ENCODE peak calls at places on chromosomes 5 and 9, in eight cellular contexts. S is A172; I is lower leg skin; L is AG08396; E is glutamatergic neuron; M is stimulated activated CD8-positive, alpha-beta memory T cell treated with anti-CD3 and anti-CD28 coated beads, Interleukin-4, amount 100 ng/mL, for 1 hour; A is activated gamma-delta T cell treated with Interleukin-2 at 50 U/mL for 16 hours; K is SHP77. W is an unnamed sample.

GRCh38 chr5:168583742-168584482 is 4.7 kb upstream of the PANK3 start:
- DNase-seq in S (no peak), I (no peak), L (no peak), E (no peak), M (no peak), A (no peak), K (no peak), W (no peak)

GRCh38 chr9:132998861-132999635 is 20.6 kb downstream of the GFI1B start:
- DNase-seq in S (no peak), I (no peak), L (no peak), E (no peak), M (no peak), A (no peak), K (no peak), W (no peak)

GRCh38 chr5:125346316-125346715 is 599.9 kb upstream of the ZNF608 start:
- DNase-seq in S (no peak), I (no peak), L (no peak), E (no peak), M (no peak), A (no peak), K (no peak), W (no peak)

GRCh38 chr9:18490591-18491370 is 16.8 kb downstream of the ADAMTSL1 start:
- DNase-seq in S (peak; percentile 98), I (peak; percentile 54), L (peak; percentile 68), E (no peak), M (no peak), A (no peak), K (no peak), W (no peak)

GRCh38 chr9:77764894-77765780 is 117.0 kb upstream of the GNA14 start:
- DNase-seq in S (peak; percentile 30), I (no peak), L (peak; percentile 29), E (no peak), M (no peak), A (no peak), K (no peak), W (no peak)

GRCh38 chr9:36400332-36401178 is 486 bp upstream of the RNF38 start:
- DNase-seq in S (peak; percentile 71), I (peak; percentile 81), L (peak; percentile 98), E (peak; percentile 93), M (peak; percentile 86), A (peak; percentile 89), K (peak; percentile 66), W (peak; percentile 79)

GRCh38 chr5:173456751-173457171 is 128.5 kb upstream of the STC2 start:
- DNase-seq in S (peak; percentile 96), I (no peak), L (no peak), E (no peak), M (no peak), A (no peak), K (no peak), W (no peak)

GRCh38 chr9:5958273-5958672 is 57.2 kb downstream of the RANBP6 start:
- DNase-seq in S (no peak), I (no peak), L (no peak), E (no peak), M (no peak), A (no peak), K (no peak), W (no peak)

GRCh38 chr9:71690058-71690691 is 78.1 kb downstream of the CEMIP2 start:
- DNase-seq in S (no peak), I (no peak), L (no peak), E (no peak), M (no peak), A (no peak), K (no peak), W (no peak)

GRCh38 chr5:9516591-9516990 is 29.3 kb downstream of the SEMA5A start:
- DNase-seq in S (no peak), I (no peak), L (no peak), E (no peak), M (no peak), A (no peak), K (no peak), W (no peak)

GRCh38 chr5:100706796-100707195 is 171.6 kb downstream of the FAM174A start:
- DNase-seq in S (peak; percentile 30), I (no peak), L (no peak), E (no peak), M (no peak), A (no peak), K (no peak), W (no peak)

GRCh38 chr5:175357995-175358394 is 86.0 kb downstream of the DRD1 start:
- DNase-seq in S (no peak), I (no peak), L (no peak), E (no peak), M (no peak), A (no peak), K (no peak), W (no peak)

GRCh38 chr5:31355337-31355736 is 161.9 kb downstream of the CDH6 start:
- DNase-seq in S (no peak), I (no peak), L (no peak), E (no peak), M (no peak), A (no peak), K (no peak), W (no peak)

GRCh38 chr9:9764821-9765220 is 848.0 kb downstream of the PTPRD start:
- DNase-seq in S (no peak), I (no peak), L (no peak), E (no peak), M (no peak), A (no peak), K (no peak), W (no peak)

GRCh38 chr5:89847743-89848142 is 561.8 kb downstream of the CETN3 start:
- DNase-seq in S (no peak), I (no peak), L (no peak), E (no peak), M (no peak), A (no peak), K (no peak), W (no peak)

GRCh38 chr9:129400001-129400970 is 220.6 kb downstream of the C9orf50 start:
- DNase-seq in S (no peak), I (no peak), L (no peak), E (no peak), M (no peak), A (no peak), K (no peak), W (no peak)

GRCh38 chr9:79592736-79593493 is 21.1 kb downstream of the TLE4 start:
- DNase-seq in S (no peak), I (no peak), L (no peak), E (no peak), M (no peak), A (no peak), K (no peak), W (no peak)

GRCh38 chr5:3657364-3658003 is 61.9 kb downstream of the IRX1 start:
- DNase-seq in S (no peak), I (no peak), L (no peak), E (no peak), M (no peak), A (no peak), K (no peak), W (no peak)